ENCODE peak calls at places on chromosome 10, in six cellular contexts. X is H9, B is OCI-LY7, P is left ventricle myocardium inferior, C is GM13976, W is HCT116. O is an unnamed sample.

GRCh38 chr10:103576862-103577261 is 83.4 kb downstream of the NEURL1 start:
- DNase-seq in X (no peak), B (no peak), P (no peak), C (no peak), W (no peak), O (no peak)

GRCh38 chr10:65235266-65235665 is 1690.6 kb upstream of the LRRTM3 start:
- DNase-seq in X (no peak), B (no peak), P (no peak), C (no peak), W (no peak), O (no peak)

GRCh38 chr10:76209135-76209534 is 777.7 kb downstream of the LRMDA start:
- DNase-seq in X (no peak), B (no peak), P (no peak), C (no peak), W (no peak), O (no peak)

GRCh38 chr10:79104264-79104954 is 35.6 kb downstream of the ZMIZ1 start:
- DNase-seq in X (no peak), B (no peak), P (peak; percentile 64), C (no peak), W (no peak), O (no peak)

GRCh38 chr10:61662794-61663259 is at the start of gene CABCOCO1:
- DNase-seq in X (peak; percentile 84), B (no peak), P (peak; percentile 63), C (no peak), W (peak; percentile 47), O (no peak)

GRCh38 chr10:11746883-11747539 is 4.8 kb downstream of the ECHDC3 start:
- DNase-seq in X (no peak), B (no peak), P (no peak), C (no peak), W (no peak), O (no peak)

GRCh38 chr10:89668391-89669180 is 23.5 kb upstream of the PANK1 start:
- DNase-seq in X (no peak), B (no peak), P (no peak), C (no peak), W (no peak), O (no peak)

GRCh38 chr10:28913850-28914249 is 236.5 kb downstream of the BAMBI start:
- DNase-seq in X (no peak), B (no peak), P (no peak), C (no peak), W (no peak), O (no peak)

GRCh38 chr10:46545861-46546590 is 10.4 kb downstream of the GPRIN2 start:
- DNase-seq in X (peak; percentile 24), B (no peak), P (peak; percentile 9), C (no peak), W (no peak), O (peak; percentile 1)

GRCh38 chr10:104641150-104642000 is at the start of gene SORCS3:
- DNase-seq in X (peak; percentile 57), B (no peak), P (no peak), C (no peak), W (no peak), O (no peak)

GRCh38 chr10:104642001-104642270 is 846 bp downstream of the SORCS3 start:
- DNase-seq in X (no peak), B (no peak), P (no peak), C (no peak), W (no peak), O (no peak)

GRCh38 chr10:104642311-104643022 is 1.4 kb downstream of the SORCS3 start:
- DNase-seq in X (peak; percentile 93), B (no peak), P (no peak), C (peak; percentile 25), W (no peak), O (peak; percentile 49)

GRCh38 chr10:104640339-104641149 is 546 bp upstream of the SORCS3 start:
- DNase-seq in X (no peak), B (no peak), P (no peak), C (no peak), W (no peak), O (no peak)

GRCh38 chr10:104643023-104643663 is 2.1 kb downstream of the SORCS3 start:
- DNase-seq in X (no peak), B (no peak), P (no peak), C (no peak), W (no peak), O (no peak)
- TF ChIP-seq CTCF in X (no peak), B (no peak), P (no peak), C (no peak), W (no peak), O (no peak)

DNA sequence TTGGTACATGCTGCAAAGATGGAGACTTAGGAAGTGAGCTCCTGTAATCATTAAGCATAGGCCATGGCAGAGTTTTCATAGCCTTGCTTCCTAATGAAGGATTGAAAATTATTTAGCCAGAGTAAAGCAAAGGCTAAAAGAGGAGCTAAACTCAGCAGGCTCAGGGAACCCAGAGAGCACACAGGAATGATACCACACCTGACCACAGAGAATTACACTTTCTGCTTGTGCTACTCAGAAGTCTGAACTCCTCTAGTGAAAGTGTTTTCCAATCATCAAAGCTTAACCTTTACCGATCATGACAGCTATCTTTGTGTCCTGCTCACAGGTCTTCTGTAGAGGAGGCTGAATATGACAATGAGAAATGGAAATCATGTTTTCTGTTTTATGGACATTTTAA is 347.7 kb downstream of the OTUD1 start:
- DNase-seq in X (no peak), B (no peak), P (no peak), C (no peak), W (no peak), O (no peak)
- TF ChIP-seq CTCF in X (no peak), B (no peak), P (no peak), C (no peak), W (no peak), O (no peak)

DNA sequence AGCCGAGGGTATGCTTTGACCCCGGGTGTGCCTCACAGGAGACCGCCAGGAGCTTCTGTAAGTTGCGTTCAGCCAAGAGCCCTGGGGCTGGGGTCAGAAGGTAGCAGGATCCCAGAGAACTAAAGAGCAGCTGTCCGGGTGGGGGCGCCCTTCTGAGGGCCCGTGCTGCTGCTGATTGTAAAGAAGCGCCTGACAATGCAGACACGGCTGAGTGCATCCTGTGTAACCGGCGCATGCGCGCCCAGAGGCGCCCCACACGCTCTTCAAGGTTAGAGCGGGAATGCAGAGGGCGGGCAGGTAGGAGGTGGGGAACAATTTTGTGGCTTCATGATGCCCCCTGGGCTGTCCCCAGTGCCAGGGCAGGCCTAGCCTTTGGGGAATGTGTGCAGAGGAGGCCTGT is 210.2 kb upstream of the CTBP2 start:
- DNase-seq in X (peak; percentile 96), B (no peak), P (no peak), C (no peak), W (peak; percentile 34), O (no peak)
- TF ChIP-seq CTCF in X (peak; percentile 92), B (no peak), P (no peak), C (no peak), W (peak; percentile 30), O (no peak)

DNA sequence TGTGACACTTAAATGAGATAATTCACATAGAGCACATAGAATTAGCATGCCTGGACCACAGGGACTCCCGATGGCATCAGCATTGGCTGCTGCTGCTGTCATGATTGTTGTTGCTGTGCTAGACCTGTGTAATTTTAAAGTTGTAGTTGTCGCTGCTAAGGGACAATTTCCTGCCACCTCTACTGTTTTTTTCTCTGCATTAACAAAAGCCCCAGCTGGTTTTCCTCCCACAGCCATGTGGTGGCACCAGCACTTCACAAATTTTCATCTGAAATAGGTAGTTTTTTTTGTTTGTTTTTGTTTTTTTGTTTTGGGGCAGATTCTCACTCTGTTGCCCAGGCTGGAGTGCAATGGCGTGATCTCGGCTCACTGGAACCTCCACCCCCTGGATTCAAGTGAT is 25.4 kb upstream of the PRXL2A start:
- DNase-seq in X (peak; percentile 50), B (peak; percentile 59), P (no peak), C (peak; percentile 64), W (peak; percentile 49), O (peak; percentile 73)
- TF ChIP-seq CTCF in X (peak; percentile 80), B (peak; percentile 82), P (peak; percentile 80), C (peak; percentile 52), W (peak; percentile 88), O (peak; percentile 74)

GRCh38 chr10:131015271-131015670 is 296.2 kb downstream of the TCERG1L start:
- DNase-seq in X (no peak), B (no peak), P (no peak), C (no peak), W (no peak), O (no peak)
- TF ChIP-seq CTCF in X (no peak), B (no peak), P (no peak), C (no peak), W (no peak), O (no peak)

GRCh38 chr10:110208614-110209398 is 1.4 kb downstream of the MXI1 start:
- DNase-seq in X (no peak), B (peak; percentile 63), P (peak; percentile 36), C (peak; percentile 55), W (no peak), O (no peak)
- TF ChIP-seq CTCF in X (no peak), B (peak; percentile 42), P (no peak), C (peak; percentile 20), W (no peak), O (no peak)

GRCh38 chr10:95864906-95865813 is 42.6 kb upstream of the CC2D2B start:
- DNase-seq in X (peak; percentile 58), B (peak; percentile 87), P (no peak), C (peak; percentile 65), W (peak; percentile 48), O (peak; percentile 56)
- TF ChIP-seq CTCF in X (peak; percentile 76), B (peak; percentile 90), P (peak; percentile 72), C (peak; percentile 57), W (peak; percentile 78), O (peak; percentile 58)

GRCh38 chr10:73248259-73248724 is 1.2 kb upstream of the DNAJC9 start:
- DNase-seq in X (no peak), B (peak; percentile 21), P (no peak), C (no peak), W (no peak), O (no peak)

GRCh38 chr10:73246322-73246782 is 703 bp downstream of the DNAJC9 start:
- DNase-seq in X (no peak), B (peak; percentile 41), P (no peak), C (no peak), W (no peak), O (no peak)

GRCh38 chr10:73247509-73248258 is 629 bp upstream of the DNAJC9 start:
- DNase-seq in X (no peak), B (peak; percentile 34), P (no peak), C (peak; percentile 42), W (no peak), O (no peak)

GRCh38 chr10:73244866-73245477 is 2.1 kb downstream of the DNAJC9 start:
- DNase-seq in X (no peak), B (peak; percentile 72), P (no peak), C (no peak), W (no peak), O (no peak)

GRCh38 chr10:73246783-73247508 is at the start of gene DNAJC9:
- DNase-seq in X (peak; percentile 96), B (peak; percentile 98), P (peak; percentile 95), C (peak; percentile 94), W (peak; percentile 90), O (peak; percentile 98)
- TF ChIP-seq CTCF in X (peak; percentile 13), B (no peak), P (no peak), C (no peak), W (no peak), O (no peak)

GRCh38 chr10:94803307-94803706 is 40.8 kb downstream of the CYP2C19 start:
- DNase-seq in X (peak; percentile 24), B (no peak), P (no peak), C (no peak), W (no peak), O (no peak)
- TF ChIP-seq CTCF in X (no peak), B (no peak), P (no peak), C (no peak), W (no peak), O (no peak)

O was measured in activated CD8-positive, alpha-beta T cell treated with anti-CD3 and anti-CD28 coated beads for 36 hours.